ENCODE peak calls at places on chromosome 20, in ten cellular contexts. One of them, this sample, is unnamed.

GRCh38 chr20:47330933-47331708 is 25.4 kb downstream of the ZMYND8 start:
- DNase-seq in GM12865: no peak
- DNase-seq in endothelial cell: no peak
- DNase-seq in OCI-LY7: no peak
- DNase-seq in IMR-90: peak
- DNase-seq in fibroblast of mammary gland: peak
- DNase-seq in PC-3: peak
- DNase-seq in HFF-Myc: peak
- DNase-seq in HFFc6: peak
- DNase-seq in activated B cell treated with CpG ODN at 0.5 μM for 24 hours: no peak
- DNase-seq in this sample: no peak

GRCh38 chr20:57473246-57474042 is 51.5 kb downstream of the CTCFL start:
- DNase-seq in GM12865: peak
- DNase-seq in endothelial cell: no peak
- DNase-seq in OCI-LY7: peak
- DNase-seq in IMR-90: no peak
- DNase-seq in fibroblast of mammary gland: no peak
- DNase-seq in PC-3: no peak
- DNase-seq in HFF-Myc: no peak
- DNase-seq in HFFc6: no peak
- DNase-seq in activated B cell treated with CpG ODN at 0.5 μM for 24 hours: peak
- DNase-seq in this sample: no peak

GRCh38 chr20:58682656-58683055 is 9.9 kb upstream of the NPEPL1 start:
- DNase-seq in GM12865: no peak
- DNase-seq in endothelial cell: no peak
- DNase-seq in OCI-LY7: no peak
- DNase-seq in IMR-90: peak
- DNase-seq in fibroblast of mammary gland: peak
- DNase-seq in PC-3: peak
- DNase-seq in HFF-Myc: no peak
- DNase-seq in HFFc6: peak
- DNase-seq in activated B cell treated with CpG ODN at 0.5 μM for 24 hours: no peak
- DNase-seq in this sample: no peak

GRCh38 chr20:61742097-61742805 is 323.4 kb downstream of the TAF4 start:
- DNase-seq in GM12865: no peak
- DNase-seq in endothelial cell: no peak
- DNase-seq in OCI-LY7: peak
- DNase-seq in IMR-90: no peak
- DNase-seq in fibroblast of mammary gland: no peak
- DNase-seq in PC-3: no peak
- DNase-seq in HFF-Myc: no peak
- DNase-seq in HFFc6: no peak
- DNase-seq in activated B cell treated with CpG ODN at 0.5 μM for 24 hours: no peak
- DNase-seq in this sample: peak

GRCh38 chr20:22562620-22563019 is 21.8 kb downstream of the FOXA2 start:
- DNase-seq in GM12865: no peak
- DNase-seq in endothelial cell: no peak
- DNase-seq in OCI-LY7: no peak
- DNase-seq in IMR-90: no peak
- DNase-seq in fibroblast of mammary gland: no peak
- DNase-seq in PC-3: no peak
- DNase-seq in HFF-Myc: no peak
- DNase-seq in HFFc6: no peak
- DNase-seq in activated B cell treated with CpG ODN at 0.5 μM for 24 hours: no peak
- DNase-seq in this sample: no peak

GRCh38 chr20:59994697-59995122 is 36.5 kb downstream of the CDH26 start:
- DNase-seq in GM12865: no peak
- DNase-seq in endothelial cell: peak
- DNase-seq in OCI-LY7: no peak
- DNase-seq in IMR-90: peak
- DNase-seq in fibroblast of mammary gland: peak
- DNase-seq in PC-3: peak
- DNase-seq in HFF-Myc: peak
- DNase-seq in HFFc6: no peak
- DNase-seq in activated B cell treated with CpG ODN at 0.5 μM for 24 hours: no peak
- DNase-seq in this sample: no peak

GRCh38 chr20:542777-543368 is 717 bp downstream of the CSNK2A1 start:
- DNase-seq in GM12865: peak
- DNase-seq in endothelial cell: no peak
- DNase-seq in OCI-LY7: peak
- DNase-seq in IMR-90: no peak
- DNase-seq in fibroblast of mammary gland: no peak
- DNase-seq in PC-3: no peak
- DNase-seq in HFF-Myc: no peak
- DNase-seq in HFFc6: no peak
- DNase-seq in activated B cell treated with CpG ODN at 0.5 μM for 24 hours: no peak
- DNase-seq in this sample: no peak

GRCh38 chr20:41497186-41497895 is 120.8 kb downstream of the CHD6 start:
- DNase-seq in GM12865: no peak
- DNase-seq in endothelial cell: no peak
- DNase-seq in OCI-LY7: no peak
- DNase-seq in IMR-90: peak
- DNase-seq in fibroblast of mammary gland: no peak
- DNase-seq in PC-3: no peak
- DNase-seq in HFF-Myc: no peak
- DNase-seq in HFFc6: peak
- DNase-seq in activated B cell treated with CpG ODN at 0.5 μM for 24 hours: no peak
- DNase-seq in this sample: no peak

GRCh38 chr20:51574248-51575033 is 31.9 kb upstream of the NFATC2 start:
- DNase-seq in GM12865: no peak
- DNase-seq in endothelial cell: no peak
- DNase-seq in OCI-LY7: no peak
- DNase-seq in IMR-90: no peak
- DNase-seq in fibroblast of mammary gland: peak
- DNase-seq in PC-3: peak
- DNase-seq in HFF-Myc: no peak
- DNase-seq in HFFc6: no peak
- DNase-seq in activated B cell treated with CpG ODN at 0.5 μM for 24 hours: no peak
- DNase-seq in this sample: no peak

GRCh38 chr20:24958506-24959385 is 9.7 kb downstream of the CST7 start:
- DNase-seq in GM12865: no peak
- DNase-seq in endothelial cell: no peak
- DNase-seq in OCI-LY7: no peak
- DNase-seq in IMR-90: no peak
- DNase-seq in fibroblast of mammary gland: no peak
- DNase-seq in PC-3: no peak
- DNase-seq in HFF-Myc: no peak
- DNase-seq in HFFc6: no peak
- DNase-seq in activated B cell treated with CpG ODN at 0.5 μM for 24 hours: no peak
- DNase-seq in this sample: peak

GRCh38 chr20:15379897-15380296 is 1042.5 kb upstream of the FLRT3 start:
- DNase-seq in GM12865: no peak
- DNase-seq in endothelial cell: no peak
- DNase-seq in OCI-LY7: no peak
- DNase-seq in IMR-90: no peak
- DNase-seq in fibroblast of mammary gland: no peak
- DNase-seq in PC-3: no peak
- DNase-seq in HFF-Myc: no peak
- DNase-seq in HFFc6: no peak
- DNase-seq in activated B cell treated with CpG ODN at 0.5 μM for 24 hours: no peak
- DNase-seq in this sample: no peak
- TF ChIP-seq CTCF in GM12865: no peak
- TF ChIP-seq CTCF in endothelial cell: no peak
- TF ChIP-seq CTCF in OCI-LY7: no peak
- TF ChIP-seq CTCF in IMR-90: no peak
- TF ChIP-seq CTCF in fibroblast of mammary gland: no peak
- TF ChIP-seq CTCF in PC-3: no peak
- TF ChIP-seq CTCF in HFF-Myc: no peak
- TF ChIP-seq CTCF in HFFc6: no peak
- TF ChIP-seq CTCF in activated B cell treated with CpG ODN at 0.5 μM for 24 hours: no peak
- TF ChIP-seq CTCF in this sample: no peak

GRCh38 chr20:19817017-19817416 is 59.0 kb downstream of the RIN2 start:
- DNase-seq in GM12865: no peak
- DNase-seq in endothelial cell: no peak
- DNase-seq in OCI-LY7: no peak
- DNase-seq in IMR-90: peak
- DNase-seq in fibroblast of mammary gland: peak
- DNase-seq in PC-3: peak
- DNase-seq in HFF-Myc: peak
- DNase-seq in HFFc6: peak
- DNase-seq in activated B cell treated with CpG ODN at 0.5 μM for 24 hours: no peak
- DNase-seq in this sample: no peak

GRCh38 chr20:19816386-19816785 is 58.3 kb downstream of the RIN2 start:
- DNase-seq in GM12865: no peak
- DNase-seq in endothelial cell: no peak
- DNase-seq in OCI-LY7: no peak
- DNase-seq in IMR-90: no peak
- DNase-seq in fibroblast of mammary gland: no peak
- DNase-seq in PC-3: peak
- DNase-seq in HFF-Myc: no peak
- DNase-seq in HFFc6: no peak
- DNase-seq in activated B cell treated with CpG ODN at 0.5 μM for 24 hours: no peak
- DNase-seq in this sample: no peak

GRCh38 chr20:19813839-19814238 is 55.8 kb downstream of the RIN2 start:
- DNase-seq in GM12865: no peak
- DNase-seq in endothelial cell: no peak
- DNase-seq in OCI-LY7: no peak
- DNase-seq in IMR-90: peak
- DNase-seq in fibroblast of mammary gland: peak
- DNase-seq in PC-3: no peak
- DNase-seq in HFF-Myc: no peak
- DNase-seq in HFFc6: no peak
- DNase-seq in activated B cell treated with CpG ODN at 0.5 μM for 24 hours: no peak
- DNase-seq in this sample: no peak

GRCh38 chr20:19814241-19814640 is 56.2 kb downstream of the RIN2 start:
- DNase-seq in GM12865: no peak
- DNase-seq in endothelial cell: no peak
- DNase-seq in OCI-LY7: no peak
- DNase-seq in IMR-90: no peak
- DNase-seq in fibroblast of mammary gland: peak
- DNase-seq in PC-3: no peak
- DNase-seq in HFF-Myc: no peak
- DNase-seq in HFFc6: no peak
- DNase-seq in activated B cell treated with CpG ODN at 0.5 μM for 24 hours: no peak
- DNase-seq in this sample: no peak

GRCh38 chr20:19815553-19815991 is 57.5 kb downstream of the RIN2 start:
- DNase-seq in GM12865: peak
- DNase-seq in endothelial cell: no peak
- DNase-seq in OCI-LY7: peak
- DNase-seq in IMR-90: peak
- DNase-seq in fibroblast of mammary gland: peak
- DNase-seq in PC-3: peak
- DNase-seq in HFF-Myc: peak
- DNase-seq in HFFc6: peak
- DNase-seq in activated B cell treated with CpG ODN at 0.5 μM for 24 hours: peak
- DNase-seq in this sample: no peak
- TF ChIP-seq CTCF in GM12865: no peak
- TF ChIP-seq CTCF in endothelial cell: no peak
- TF ChIP-seq CTCF in OCI-LY7: no peak
- TF ChIP-seq CTCF in IMR-90: no peak
- TF ChIP-seq CTCF in fibroblast of mammary gland: no peak
- TF ChIP-seq CTCF in PC-3: no peak
- TF ChIP-seq CTCF in HFF-Myc: no peak
- TF ChIP-seq CTCF in HFFc6: no peak
- TF ChIP-seq CTCF in activated B cell treated with CpG ODN at 0.5 μM for 24 hours: no peak
- TF ChIP-seq CTCF in this sample: peak

GRCh38 chr20:56200456-56200855 is 48.1 kb upstream of the MC3R start:
- DNase-seq in GM12865: peak
- DNase-seq in endothelial cell: no peak
- DNase-seq in OCI-LY7: peak
- DNase-seq in IMR-90: no peak
- DNase-seq in fibroblast of mammary gland: peak
- DNase-seq in PC-3: peak
- DNase-seq in HFF-Myc: no peak
- DNase-seq in HFFc6: no peak
- DNase-seq in activated B cell treated with CpG ODN at 0.5 μM for 24 hours: no peak
- DNase-seq in this sample: no peak
- TF ChIP-seq CTCF in GM12865: peak
- TF ChIP-seq CTCF in endothelial cell: peak
- TF ChIP-seq CTCF in OCI-LY7: peak
- TF ChIP-seq CTCF in IMR-90: peak
- TF ChIP-seq CTCF in fibroblast of mammary gland: peak
- TF ChIP-seq CTCF in PC-3: peak
- TF ChIP-seq CTCF in HFF-Myc: peak
- TF ChIP-seq CTCF in HFFc6: peak
- TF ChIP-seq CTCF in activated B cell treated with CpG ODN at 0.5 μM for 24 hours: no peak
- TF ChIP-seq CTCF in this sample: peak

GRCh38 chr20:32681175-32682084 is 7.7 kb upstream of the C20orf203 start:
- DNase-seq in GM12865: no peak
- DNase-seq in endothelial cell: peak
- DNase-seq in OCI-LY7: peak
- DNase-seq in IMR-90: peak
- DNase-seq in fibroblast of mammary gland: no peak
- DNase-seq in PC-3: peak
- DNase-seq in HFF-Myc: no peak
- DNase-seq in HFFc6: no peak
- DNase-seq in activated B cell treated with CpG ODN at 0.5 μM for 24 hours: no peak
- DNase-seq in this sample: no peak

GRCh38 chr20:32682508-32682987 is 8.8 kb upstream of the C20orf203 start:
- DNase-seq in GM12865: no peak
- DNase-seq in endothelial cell: no peak
- DNase-seq in OCI-LY7: no peak
- DNase-seq in IMR-90: no peak
- DNase-seq in fibroblast of mammary gland: no peak
- DNase-seq in PC-3: no peak
- DNase-seq in HFF-Myc: no peak
- DNase-seq in HFFc6: no peak
- DNase-seq in activated B cell treated with CpG ODN at 0.5 μM for 24 hours: no peak
- DNase-seq in this sample: no peak

GRCh38 chr20:32685541-32686529 is 12.1 kb upstream of the C20orf203 start:
- DNase-seq in GM12865: no peak
- DNase-seq in endothelial cell: no peak
- DNase-seq in OCI-LY7: no peak
- DNase-seq in IMR-90: peak
- DNase-seq in fibroblast of mammary gland: peak
- DNase-seq in PC-3: no peak
- DNase-seq in HFF-Myc: peak
- DNase-seq in HFFc6: peak
- DNase-seq in activated B cell treated with CpG ODN at 0.5 μM for 24 hours: no peak
- DNase-seq in this sample: no peak

GRCh38 chr20:32678948-32679347 is 5.2 kb upstream of the C20orf203 start:
- DNase-seq in GM12865: no peak
- DNase-seq in endothelial cell: no peak
- DNase-seq in OCI-LY7: no peak
- DNase-seq in IMR-90: peak
- DNase-seq in fibroblast of mammary gland: peak
- DNase-seq in PC-3: peak
- DNase-seq in HFF-Myc: no peak
- DNase-seq in HFFc6: no peak
- DNase-seq in activated B cell treated with CpG ODN at 0.5 μM for 24 hours: no peak
- DNase-seq in this sample: no peak

DNA sequence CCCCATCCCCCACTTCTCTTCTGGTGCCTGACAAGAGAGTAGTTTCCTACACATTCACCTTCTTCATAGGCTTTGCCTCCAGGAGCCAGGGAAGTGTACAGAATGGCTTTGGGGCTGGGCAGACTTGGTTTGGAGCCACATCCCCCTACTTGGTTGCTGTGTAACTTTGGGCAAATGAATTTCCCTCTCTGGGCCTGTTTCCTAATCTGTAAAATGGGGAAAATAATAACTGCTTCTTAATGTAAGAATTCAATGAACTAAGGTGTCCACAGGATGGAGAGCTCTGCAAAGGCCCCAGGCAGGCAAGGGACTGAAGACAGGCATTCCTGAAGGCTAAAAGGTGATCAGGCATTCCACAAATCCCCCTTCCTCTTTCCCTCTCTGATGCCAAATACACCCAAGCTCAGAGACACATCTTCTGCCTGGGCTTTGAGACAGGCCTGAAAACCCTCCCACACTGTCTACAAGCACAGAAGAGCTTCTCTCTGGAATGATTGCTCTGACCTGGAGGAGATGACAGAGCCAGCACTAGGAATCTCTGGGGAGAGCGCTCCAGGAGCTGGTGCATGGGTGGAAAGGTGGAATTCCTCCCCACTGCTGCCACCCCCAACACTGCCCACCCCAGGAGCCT is 6.9 kb upstream of the C20orf203 start:
- DNase-seq in GM12865: no peak
- DNase-seq in endothelial cell: no peak
- DNase-seq in OCI-LY7: no peak
- DNase-seq in IMR-90: no peak
- DNase-seq in fibroblast of mammary gland: no peak
- DNase-seq in PC-3: no peak
- DNase-seq in HFF-Myc: no peak
- DNase-seq in HFFc6: no peak
- DNase-seq in activated B cell treated with CpG ODN at 0.5 μM for 24 hours: no peak
- DNase-seq in this sample: no peak
- TF ChIP-seq CTCF in GM12865: no peak
- TF ChIP-seq CTCF in endothelial cell: no peak
- TF ChIP-seq CTCF in OCI-LY7: no peak
- TF ChIP-seq CTCF in IMR-90: no peak
- TF ChIP-seq CTCF in fibroblast of mammary gland: no peak
- TF ChIP-seq CTCF in PC-3: no peak
- TF ChIP-seq CTCF in HFF-Myc: no peak
- TF ChIP-seq CTCF in HFFc6: no peak
- TF ChIP-seq CTCF in activated B cell treated with CpG ODN at 0.5 μM for 24 hours: no peak
- TF ChIP-seq CTCF in this sample: no peak

This sample was measured in chondrocyte.